ENCODE peak calls at places on chromosomes 5 and 9, in seven cellular contexts. One of them, this sample, is unnamed.
A peak's percentile ranks its signal among the peaks of the same experiment; 100 is the strongest.

GRCh38 chr9:92983984-92984589 is 36.8 kb downstream of the FGD3 start:
- DNase-seq in testis: no peak
- DNase-seq in heart left ventricle: no peak
- DNase-seq in thyroid gland: no peak
- DNase-seq in esophagus squamous epithelium: no peak
- DNase-seq in upper lobe of left lung: no peak
- DNase-seq in transverse colon: no peak
- DNase-seq in this sample: no peak

GRCh38 chr5:78677777-78678668 is 29.5 kb upstream of the LHFPL2 start:
- DNase-seq in thyroid gland: peak; percentile 16
- DNase-seq in transverse colon: peak; percentile 40
- DNase-seq in upper lobe of left lung: peak; percentile 29
- DNase-seq in testis: peak; percentile 47
- DNase-seq in esophagus squamous epithelium: no peak
- DNase-seq in heart left ventricle: peak; percentile 80
- DNase-seq in this sample: no peak

GRCh38 chr5:138981606-138982005 is 106.5 kb upstream of the LRRTM2 start:
- DNase-seq in thyroid gland: peak; percentile 31
- DNase-seq in testis: no peak
- DNase-seq in esophagus squamous epithelium: no peak
- DNase-seq in upper lobe of left lung: no peak
- DNase-seq in transverse colon: no peak
- DNase-seq in heart left ventricle: no peak
- DNase-seq in this sample: no peak

GRCh38 chr5:159207616-159208507 is 1.5 kb downstream of the RNF145 start:
- DNase-seq in upper lobe of left lung: peak; percentile 81
- DNase-seq in thyroid gland: peak; percentile 86
- DNase-seq in transverse colon: peak; percentile 82
- DNase-seq in esophagus squamous epithelium: peak; percentile 19
- DNase-seq in heart left ventricle: peak; percentile 87
- DNase-seq in testis: peak; percentile 84
- DNase-seq in this sample: peak; percentile 96

GRCh38 chr9:124769451-124770358 is 1.4 kb downstream of the NR6A1 start:
- DNase-seq in thyroid gland: peak; percentile 46
- DNase-seq in transverse colon: peak; percentile 73
- DNase-seq in heart left ventricle: no peak
- DNase-seq in testis: peak; percentile 30
- DNase-seq in esophagus squamous epithelium: no peak
- DNase-seq in upper lobe of left lung: peak; percentile 49
- DNase-seq in this sample: peak; percentile 88

GRCh38 chr9:38057416-38058195 is 11.4 kb downstream of the SHB start:
- DNase-seq in upper lobe of left lung: no peak
- DNase-seq in esophagus squamous epithelium: no peak
- DNase-seq in testis: no peak
- DNase-seq in transverse colon: no peak
- DNase-seq in heart left ventricle: no peak
- DNase-seq in thyroid gland: peak; percentile 86
- DNase-seq in this sample: peak; percentile 66

GRCh38 chr9:130946778-130947617 is 8.0 kb upstream of the FIBCD1 start:
- DNase-seq in upper lobe of left lung: no peak
- DNase-seq in heart left ventricle: no peak
- DNase-seq in transverse colon: peak; percentile 82
- DNase-seq in thyroid gland: no peak
- DNase-seq in esophagus squamous epithelium: no peak
- DNase-seq in testis: no peak
- DNase-seq in this sample: no peak

GRCh38 chr5:96567188-96567587 is 95.0 kb upstream of the CAST start:
- DNase-seq in testis: no peak
- DNase-seq in thyroid gland: no peak
- DNase-seq in esophagus squamous epithelium: no peak
- DNase-seq in upper lobe of left lung: no peak
- DNase-seq in heart left ventricle: no peak
- DNase-seq in transverse colon: no peak
- DNase-seq in this sample: no peak

GRCh38 chr5:59712836-59713487 is 180.6 kb downstream of the PDE4D start:
- DNase-seq in testis: no peak
- DNase-seq in heart left ventricle: no peak
- DNase-seq in transverse colon: no peak
- DNase-seq in thyroid gland: no peak
- DNase-seq in upper lobe of left lung: no peak
- DNase-seq in esophagus squamous epithelium: no peak
- DNase-seq in this sample: no peak

GRCh38 chr5:79508354-79508753 is 5.6 kb downstream of the HOMER1 start:
- DNase-seq in upper lobe of left lung: no peak
- DNase-seq in testis: no peak
- DNase-seq in heart left ventricle: no peak
- DNase-seq in esophagus squamous epithelium: no peak
- DNase-seq in transverse colon: no peak
- DNase-seq in thyroid gland: no peak
- DNase-seq in this sample: no peak

GRCh38 chr9:132401791-132402190 is 4.8 kb downstream of the TTF1 start:
- DNase-seq in esophagus squamous epithelium: no peak
- DNase-seq in heart left ventricle: no peak
- DNase-seq in thyroid gland: peak; percentile 78
- DNase-seq in testis: no peak
- DNase-seq in upper lobe of left lung: no peak
- DNase-seq in transverse colon: no peak
- DNase-seq in this sample: no peak

DNA sequence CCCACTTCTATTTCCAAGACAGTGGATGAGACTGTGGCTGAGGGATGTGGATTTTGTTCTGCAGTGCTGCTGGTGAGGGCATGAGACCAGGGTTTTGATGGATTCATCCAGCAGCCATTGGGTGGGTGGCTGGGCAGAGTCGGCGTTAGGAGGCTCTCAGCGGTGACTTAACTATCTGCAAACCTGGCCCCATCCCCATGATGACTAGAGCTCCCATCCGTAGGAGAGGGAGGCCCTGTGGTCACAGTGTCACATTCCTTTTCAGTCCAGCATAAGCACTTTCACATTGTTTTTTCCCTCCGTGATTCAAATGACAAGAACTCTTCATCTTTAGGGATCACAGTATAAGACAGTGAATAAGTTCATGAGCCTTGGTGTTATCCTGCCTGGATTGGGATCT is 60.4 kb upstream of the SPRY4 start:
- DNase-seq in transverse colon: no peak
- DNase-seq in upper lobe of left lung: no peak
- DNase-seq in esophagus squamous epithelium: no peak
- DNase-seq in heart left ventricle: no peak
- DNase-seq in testis: no peak
- DNase-seq in thyroid gland: no peak
- DNase-seq in this sample: no peak
- H3K27ac ChIP-seq in transverse colon: no peak overlapping the region
- H3K27ac ChIP-seq in upper lobe of left lung: no peak overlapping the region
- H3K27ac ChIP-seq in esophagus squamous epithelium: no peak overlapping the region
- H3K27ac ChIP-seq in heart left ventricle: no peak overlapping the region
- H3K27ac ChIP-seq in testis: no peak overlapping the region
- H3K27ac ChIP-seq in thyroid gland: no peak overlapping the region
- H3K27ac ChIP-seq in this sample: no peak overlapping the region

GRCh38 chr5:115329475-115329874 is 33.0 kb upstream of the CCDC112 start:
- DNase-seq in heart left ventricle: no peak
- DNase-seq in thyroid gland: no peak
- DNase-seq in upper lobe of left lung: no peak
- DNase-seq in transverse colon: peak; percentile 14
- DNase-seq in testis: no peak
- DNase-seq in esophagus squamous epithelium: no peak
- DNase-seq in this sample: no peak
- TF ChIP-seq POLR2A in heart left ventricle: no peak
- TF ChIP-seq POLR2A in thyroid gland: no peak
- TF ChIP-seq POLR2A in upper lobe of left lung: no peak
- TF ChIP-seq POLR2A in transverse colon: no peak
- TF ChIP-seq POLR2A in testis: no peak
- TF ChIP-seq POLR2A in esophagus squamous epithelium: no peak
- TF ChIP-seq POLR2A in this sample: no peak

GRCh38 chr5:72177538-72177937 is 70.3 kb downstream of the MAP1B start:
- DNase-seq in transverse colon: no peak
- DNase-seq in testis: no peak
- DNase-seq in thyroid gland: no peak
- DNase-seq in upper lobe of left lung: no peak
- DNase-seq in heart left ventricle: no peak
- DNase-seq in esophagus squamous epithelium: no peak
- DNase-seq in this sample: no peak
- H3K27ac ChIP-seq in transverse colon: no peak overlapping the region
- H3K27ac ChIP-seq in testis: peak overlapping the region; percentile 77
- H3K27ac ChIP-seq in thyroid gland: no peak overlapping the region
- H3K27ac ChIP-seq in upper lobe of left lung: no peak overlapping the region
- H3K27ac ChIP-seq in heart left ventricle: no peak overlapping the region
- H3K27ac ChIP-seq in esophagus squamous epithelium: no peak overlapping the region
- H3K27ac ChIP-seq in this sample: no peak overlapping the region

DNA sequence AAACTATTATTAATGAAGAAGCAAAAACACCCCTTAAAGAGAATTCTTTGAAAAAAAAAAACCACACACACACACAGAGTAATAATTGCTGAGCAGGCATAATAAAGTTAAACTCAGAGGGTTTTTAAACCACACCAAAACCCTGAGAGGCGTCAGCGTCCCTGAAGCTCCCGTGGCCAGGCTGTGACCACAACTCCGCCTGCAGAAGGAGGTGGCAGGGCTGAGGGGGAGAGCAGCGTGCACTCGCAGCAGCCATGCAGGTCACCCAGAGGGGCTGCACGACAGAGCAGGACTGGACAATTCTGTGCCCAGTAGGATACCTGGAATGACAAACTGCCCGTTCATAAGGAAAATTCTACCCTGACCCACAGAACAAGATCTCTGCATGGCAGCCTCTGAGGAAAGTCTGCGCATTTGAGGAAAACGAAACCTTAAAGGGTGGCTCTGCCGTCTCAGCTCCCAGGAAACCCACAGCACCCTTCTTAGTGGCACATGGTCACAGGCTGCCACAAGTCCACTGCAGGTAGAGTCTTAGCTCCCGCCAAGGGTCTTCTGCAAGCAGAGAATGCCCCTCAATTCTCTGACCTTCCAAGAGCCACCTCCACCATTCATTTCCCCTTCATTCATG is 44.0 kb downstream of the ROR2 start:
- DNase-seq in esophagus squamous epithelium: no peak
- DNase-seq in testis: peak; percentile 39
- DNase-seq in upper lobe of left lung: peak; percentile 47
- DNase-seq in transverse colon: peak; percentile 44
- DNase-seq in thyroid gland: no peak
- DNase-seq in heart left ventricle: no peak
- DNase-seq in this sample: peak; percentile 82
- TF ChIP-seq POLR2A in esophagus squamous epithelium: no peak
- TF ChIP-seq POLR2A in testis: no peak
- TF ChIP-seq POLR2A in upper lobe of left lung: no peak
- TF ChIP-seq POLR2A in transverse colon: no peak
- TF ChIP-seq POLR2A in thyroid gland: no peak
- TF ChIP-seq POLR2A in heart left ventricle: no peak
- TF ChIP-seq POLR2A in this sample: no peak